ENCODE peak calls at places on chromosome 17, in seven cellular contexts. One of them, this sample, is unnamed.

GRCh38 chr17:62804822-62805221 is 3.3 kb downstream of the MARCHF10 start:
- DNase-seq in ascending aorta: no peak
- DNase-seq in NT2/D1: no peak
- DNase-seq in mesendoderm: no peak
- DNase-seq in endothelial cell of umbilical vein: peak; percentile 81
- DNase-seq in psoas muscle: no peak
- DNase-seq in CD8-positive, alpha-beta memory T cell: no peak
- DNase-seq in this sample: peak; percentile 65

GRCh38 chr17:79786930-79787643 is 9.1 kb downstream of the CBX2 start:
- DNase-seq in ascending aorta: no peak
- DNase-seq in endothelial cell of umbilical vein: no peak
- DNase-seq in CD8-positive, alpha-beta memory T cell: no peak
- DNase-seq in mesendoderm: no peak
- DNase-seq in NT2/D1: no peak
- DNase-seq in psoas muscle: no peak
- DNase-seq in this sample: no peak

GRCh38 chr17:3935140-3935542 is 18.9 kb upstream of the P2RX1 start:
- DNase-seq in CD8-positive, alpha-beta memory T cell: no peak
- DNase-seq in NT2/D1: peak; percentile 38
- DNase-seq in mesendoderm: peak; percentile 89
- DNase-seq in psoas muscle: peak; percentile 79
- DNase-seq in ascending aorta: no peak
- DNase-seq in endothelial cell of umbilical vein: peak; percentile 75
- DNase-seq in this sample: peak; percentile 77

GRCh38 chr17:3826191-3826590 is 19.9 kb downstream of the NCBP3 start:
- DNase-seq in psoas muscle: no peak
- DNase-seq in endothelial cell of umbilical vein: no peak
- DNase-seq in NT2/D1: no peak
- DNase-seq in mesendoderm: no peak
- DNase-seq in ascending aorta: no peak
- DNase-seq in CD8-positive, alpha-beta memory T cell: no peak
- DNase-seq in this sample: peak; percentile 12

GRCh38 chr17:80461527-80462166 is 14.8 kb downstream of the NPTX1 start:
- DNase-seq in CD8-positive, alpha-beta memory T cell: no peak
- DNase-seq in ascending aorta: no peak
- DNase-seq in mesendoderm: no peak
- DNase-seq in psoas muscle: no peak
- DNase-seq in endothelial cell of umbilical vein: no peak
- DNase-seq in NT2/D1: no peak
- DNase-seq in this sample: no peak

GRCh38 chr17:45425125-45425983 is 7.3 kb downstream of the ARHGAP27 start:
- DNase-seq in psoas muscle: peak; percentile 45
- DNase-seq in mesendoderm: peak; percentile 98
- DNase-seq in NT2/D1: peak; percentile 79
- DNase-seq in endothelial cell of umbilical vein: no peak
- DNase-seq in ascending aorta: no peak
- DNase-seq in CD8-positive, alpha-beta memory T cell: no peak
- DNase-seq in this sample: peak; percentile 31

GRCh38 chr17:35568561-35568960 is 7.9 kb upstream of the SLFN14 start:
- DNase-seq in endothelial cell of umbilical vein: peak; percentile 54
- DNase-seq in NT2/D1: no peak
- DNase-seq in psoas muscle: no peak
- DNase-seq in ascending aorta: no peak
- DNase-seq in mesendoderm: peak; percentile 48
- DNase-seq in CD8-positive, alpha-beta memory T cell: no peak
- DNase-seq in this sample: no peak

GRCh38 chr17:60941028-60941427 is 263.4 kb downstream of the BCAS3 start:
- DNase-seq in endothelial cell of umbilical vein: peak; percentile 60
- DNase-seq in CD8-positive, alpha-beta memory T cell: no peak
- DNase-seq in ascending aorta: peak; percentile 67
- DNase-seq in mesendoderm: no peak
- DNase-seq in psoas muscle: no peak
- DNase-seq in NT2/D1: no peak
- DNase-seq in this sample: peak; percentile 64

GRCh38 chr17:30812218-30813177 is 12.0 kb downstream of the CRLF3 start:
- DNase-seq in psoas muscle: no peak
- DNase-seq in mesendoderm: no peak
- DNase-seq in NT2/D1: no peak
- DNase-seq in ascending aorta: no peak
- DNase-seq in endothelial cell of umbilical vein: no peak
- DNase-seq in CD8-positive, alpha-beta memory T cell: no peak
- DNase-seq in this sample: no peak

GRCh38 chr17:82349287-82349701 is 9.8 kb upstream of the TEX19 start:
- DNase-seq in psoas muscle: peak; percentile 28
- DNase-seq in CD8-positive, alpha-beta memory T cell: no peak
- DNase-seq in NT2/D1: no peak
- DNase-seq in ascending aorta: no peak
- DNase-seq in mesendoderm: no peak
- DNase-seq in endothelial cell of umbilical vein: no peak
- DNase-seq in this sample: no peak

GRCh38 chr17:61399131-61400057 is at the start of gene TBX2:
- DNase-seq in mesendoderm: peak; percentile 87
- DNase-seq in endothelial cell of umbilical vein: no peak
- DNase-seq in psoas muscle: peak; percentile 71
- DNase-seq in NT2/D1: no peak
- DNase-seq in CD8-positive, alpha-beta memory T cell: no peak
- DNase-seq in ascending aorta: peak; percentile 50
- DNase-seq in this sample: peak; percentile 86

GRCh38 chr17:81556863-81557262 is 4.7 kb upstream of the FAAP100 start:
- DNase-seq in psoas muscle: peak; percentile 40
- DNase-seq in CD8-positive, alpha-beta memory T cell: no peak
- DNase-seq in mesendoderm: no peak
- DNase-seq in NT2/D1: no peak
- DNase-seq in endothelial cell of umbilical vein: no peak
- DNase-seq in ascending aorta: no peak
- DNase-seq in this sample: no peak

GRCh38 chr17:68593331-68593710 is 7.8 kb downstream of the FAM20A start:
- DNase-seq in psoas muscle: no peak
- DNase-seq in mesendoderm: no peak
- DNase-seq in ascending aorta: no peak
- DNase-seq in CD8-positive, alpha-beta memory T cell: no peak
- DNase-seq in NT2/D1: no peak
- DNase-seq in endothelial cell of umbilical vein: no peak
- DNase-seq in this sample: no peak

GRCh38 chr17:2090210-2090641 is 35.3 kb downstream of the HIC1 start:
- DNase-seq in psoas muscle: peak; percentile 17
- DNase-seq in CD8-positive, alpha-beta memory T cell: no peak
- DNase-seq in mesendoderm: no peak
- DNase-seq in NT2/D1: no peak
- DNase-seq in ascending aorta: no peak
- DNase-seq in endothelial cell of umbilical vein: no peak
- DNase-seq in this sample: no peak
- H3K4me1 ChIP-seq in psoas muscle: peaks cover 42% of the 10 kb centered on the region
- H3K4me1 ChIP-seq in CD8-positive, alpha-beta memory T cell: peaks cover 39% of the 10 kb centered on the region
- H3K4me1 ChIP-seq in mesendoderm: peaks cover 11% of the 10 kb centered on the region
- H3K4me1 ChIP-seq in NT2/D1: peaks cover 17% of the 10 kb centered on the region
- H3K4me1 ChIP-seq in ascending aorta: no peaks in the 10 kb centered on the region
- H3K4me1 ChIP-seq in endothelial cell of umbilical vein: peaks cover 59% of the 10 kb centered on the region
- H3K4me1 ChIP-seq in this sample: peaks cover 52% of the 10 kb centered on the region

GRCh38 chr17:73293031-73293430 is 18.8 kb downstream of the CDC42EP4 start:
- DNase-seq in CD8-positive, alpha-beta memory T cell: no peak
- DNase-seq in NT2/D1: no peak
- DNase-seq in ascending aorta: no peak
- DNase-seq in endothelial cell of umbilical vein: no peak
- DNase-seq in mesendoderm: no peak
- DNase-seq in psoas muscle: no peak
- DNase-seq in this sample: no peak

GRCh38 chr17:73293480-73293911 is 18.3 kb downstream of the CDC42EP4 start:
- DNase-seq in NT2/D1: no peak
- DNase-seq in ascending aorta: peak; percentile 31
- DNase-seq in endothelial cell of umbilical vein: no peak
- DNase-seq in mesendoderm: no peak
- DNase-seq in CD8-positive, alpha-beta memory T cell: no peak
- DNase-seq in psoas muscle: peak; percentile 82
- DNase-seq in this sample: no peak

GRCh38 chr17:73290399-73291259 is 21.2 kb downstream of the CDC42EP4 start:
- DNase-seq in mesendoderm: no peak
- DNase-seq in NT2/D1: no peak
- DNase-seq in endothelial cell of umbilical vein: no peak
- DNase-seq in psoas muscle: no peak
- DNase-seq in ascending aorta: no peak
- DNase-seq in CD8-positive, alpha-beta memory T cell: no peak
- DNase-seq in this sample: no peak

GRCh38 chr17:73291260-73291801 is 20.5 kb downstream of the CDC42EP4 start:
- DNase-seq in ascending aorta: peak; percentile 50
- DNase-seq in NT2/D1: no peak
- DNase-seq in mesendoderm: no peak
- DNase-seq in CD8-positive, alpha-beta memory T cell: no peak
- DNase-seq in psoas muscle: peak; percentile 81
- DNase-seq in endothelial cell of umbilical vein: peak; percentile 18
- DNase-seq in this sample: peak; percentile 99

GRCh38 chr17:73292031-73292531 is 19.7 kb downstream of the CDC42EP4 start:
- DNase-seq in NT2/D1: no peak
- DNase-seq in endothelial cell of umbilical vein: peak; percentile 74
- DNase-seq in mesendoderm: no peak
- DNase-seq in ascending aorta: peak; percentile 75
- DNase-seq in psoas muscle: peak; percentile 79
- DNase-seq in CD8-positive, alpha-beta memory T cell: no peak
- DNase-seq in this sample: peak; percentile 88
- H3K4me1 ChIP-seq in NT2/D1: peaks cover 26% of the 10 kb centered on the region
- H3K4me1 ChIP-seq in endothelial cell of umbilical vein: peaks cover 25% of the 10 kb centered on the region
- H3K4me1 ChIP-seq in mesendoderm: peaks cover 2% of the 10 kb centered on the region
- H3K4me1 ChIP-seq in ascending aorta: peaks cover 34% of the 10 kb centered on the region
- H3K4me1 ChIP-seq in psoas muscle: peaks cover 34% of the 10 kb centered on the region
- H3K4me1 ChIP-seq in CD8-positive, alpha-beta memory T cell: no peaks in the 10 kb centered on the region
- H3K4me1 ChIP-seq in this sample: peaks cover 76% of the 10 kb centered on the region

GRCh38 chr17:17080181-17080631 is 37.9 kb downstream of the MPRIP start:
- DNase-seq in ascending aorta: no peak
- DNase-seq in mesendoderm: no peak
- DNase-seq in psoas muscle: no peak
- DNase-seq in NT2/D1: no peak
- DNase-seq in CD8-positive, alpha-beta memory T cell: no peak
- DNase-seq in endothelial cell of umbilical vein: no peak
- DNase-seq in this sample: no peak
- H3K4me1 ChIP-seq in ascending aorta: peaks cover 10% of the 10 kb centered on the region
- H3K4me1 ChIP-seq in mesendoderm: peaks cover 2% of the 10 kb centered on the region
- H3K4me1 ChIP-seq in psoas muscle: peaks cover 68% of the 10 kb centered on the region
- H3K4me1 ChIP-seq in NT2/D1: no peaks in the 10 kb centered on the region
- H3K4me1 ChIP-seq in CD8-positive, alpha-beta memory T cell: no peaks in the 10 kb centered on the region
- H3K4me1 ChIP-seq in endothelial cell of umbilical vein: peaks cover 9% of the 10 kb centered on the region
- H3K4me1 ChIP-seq in this sample: no peaks in the 10 kb centered on the region

DNA sequence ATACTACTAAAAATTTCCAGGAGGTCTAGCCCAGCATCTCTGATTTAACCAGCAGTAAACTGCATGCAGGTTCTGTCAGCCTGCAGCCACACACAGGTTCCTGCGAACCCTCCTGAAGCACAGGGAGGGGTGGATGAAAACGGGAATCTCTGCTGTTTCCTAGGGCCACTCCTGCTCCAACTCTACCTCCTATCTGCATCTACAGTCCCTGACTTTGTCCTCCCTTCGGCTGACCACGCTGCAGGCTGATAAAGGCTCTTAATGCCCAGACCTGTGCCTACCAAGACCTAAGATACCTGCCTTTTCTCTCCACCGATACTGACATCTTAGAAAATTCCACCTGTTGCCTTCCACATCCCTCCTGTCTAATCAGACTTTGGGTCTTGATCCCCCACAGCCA is 50.2 kb downstream of the CYTH1 start:
- DNase-seq in endothelial cell of umbilical vein: no peak
- DNase-seq in psoas muscle: no peak
- DNase-seq in mesendoderm: no peak
- DNase-seq in ascending aorta: no peak
- DNase-seq in CD8-positive, alpha-beta memory T cell: no peak
- DNase-seq in NT2/D1: no peak
- DNase-seq in this sample: no peak
- H3K4me1 ChIP-seq in endothelial cell of umbilical vein: peaks cover 18% of the 10 kb centered on the region
- H3K4me1 ChIP-seq in psoas muscle: peaks cover 82% of the 10 kb centered on the region
- H3K4me1 ChIP-seq in mesendoderm: peaks cover 15% of the 10 kb centered on the region
- H3K4me1 ChIP-seq in ascending aorta: peaks cover 7% of the 10 kb centered on the region
- H3K4me1 ChIP-seq in CD8-positive, alpha-beta memory T cell: peaks cover 86% of the 10 kb centered on the region
- H3K4me1 ChIP-seq in NT2/D1: peaks cover 5% of the 10 kb centered on the region
- H3K4me1 ChIP-seq in this sample: peaks cover 19% of the 10 kb centered on the region

GRCh38 chr17:17902877-17903276 is 66.1 kb upstream of the SREBF1 start:
- DNase-seq in NT2/D1: no peak
- DNase-seq in CD8-positive, alpha-beta memory T cell: no peak
- DNase-seq in ascending aorta: no peak
- DNase-seq in endothelial cell of umbilical vein: no peak
- DNase-seq in mesendoderm: no peak
- DNase-seq in psoas muscle: peak; percentile 66
- DNase-seq in this sample: no peak
- H3K4me1 ChIP-seq in NT2/D1: peaks cover 13% of the 10 kb centered on the region
- H3K4me1 ChIP-seq in CD8-positive, alpha-beta memory T cell: no peaks in the 10 kb centered on the region
- H3K4me1 ChIP-seq in ascending aorta: no peaks in the 10 kb centered on the region
- H3K4me1 ChIP-seq in endothelial cell of umbilical vein: peaks cover 31% of the 10 kb centered on the region
- H3K4me1 ChIP-seq in mesendoderm: no peaks in the 10 kb centered on the region
- H3K4me1 ChIP-seq in psoas muscle: peaks cover 44% of the 10 kb centered on the region
- H3K4me1 ChIP-seq in this sample: peaks cover 17% of the 10 kb centered on the region

GRCh38 chr17:71063127-71063526 is 893.8 kb downstream of the KCNJ2 start:
- DNase-seq in ascending aorta: no peak
- DNase-seq in psoas muscle: no peak
- DNase-seq in endothelial cell of umbilical vein: no peak
- DNase-seq in CD8-positive, alpha-beta memory T cell: no peak
- DNase-seq in NT2/D1: no peak
- DNase-seq in mesendoderm: no peak
- DNase-seq in this sample: no peak
- H3K4me1 ChIP-seq in ascending aorta: no peaks in the 10 kb centered on the region
- H3K4me1 ChIP-seq in psoas muscle: no peaks in the 10 kb centered on the region
- H3K4me1 ChIP-seq in endothelial cell of umbilical vein: no peaks in the 10 kb centered on the region
- H3K4me1 ChIP-seq in CD8-positive, alpha-beta memory T cell: no peaks in the 10 kb centered on the region
- H3K4me1 ChIP-seq in NT2/D1: no peaks in the 10 kb centered on the region
- H3K4me1 ChIP-seq in mesendoderm: no peaks in the 10 kb centered on the region
- H3K4me1 ChIP-seq in this sample: no peaks in the 10 kb centered on the region

GRCh38 chr17:29590261-29590978 is 972 bp upstream of the GIT1 start:
- DNase-seq in ascending aorta: no peak
- DNase-seq in psoas muscle: no peak
- DNase-seq in NT2/D1: no peak
- DNase-seq in CD8-positive, alpha-beta memory T cell: no peak
- DNase-seq in endothelial cell of umbilical vein: no peak
- DNase-seq in mesendoderm: no peak
- DNase-seq in this sample: no peak
- H3K4me1 ChIP-seq in ascending aorta: peaks cover 36% of the 10 kb centered on the region
- H3K4me1 ChIP-seq in psoas muscle: peaks cover 72% of the 10 kb centered on the region
- H3K4me1 ChIP-seq in NT2/D1: peaks cover 27% of the 10 kb centered on the region
- H3K4me1 ChIP-seq in CD8-positive, alpha-beta memory T cell: peaks cover 69% of the 10 kb centered on the region
- H3K4me1 ChIP-seq in endothelial cell of umbilical vein: peaks cover 70% of the 10 kb centered on the region
- H3K4me1 ChIP-seq in mesendoderm: peaks cover 2% of the 10 kb centered on the region
- H3K4me1 ChIP-seq in this sample: peaks cover 64% of the 10 kb centered on the region